ENCODE peak calls at places on chromosomes 5 and 9, in six cellular contexts. C is ovary, V is thoracic aorta, E is Peyer's patch, S is AG04450, L is foreskin fibroblast. O is an unnamed sample.

GRCh38 chr5:867300-867699 is 16.5 kb upstream of the ZDHHC11 start:
- DNase-seq in C (no peak), V (no peak), E (no peak), S (no peak), L (no peak), O (no peak)

GRCh38 chr5:137761020-137761516 is 6.9 kb upstream of the HNRNPA0 start:
- DNase-seq in C (no peak), V (no peak), E (no peak), S (no peak), L (peak), O (no peak)

GRCh38 chr5:55634204-55634785 is 77.8 kb downstream of the SLC38A9 start:
- DNase-seq in C (peak), V (no peak), E (no peak), S (no peak), L (peak), O (peak)

GRCh38 chr5:173923236-173924104 is 35.3 kb downstream of the CPEB4 start:
- DNase-seq in C (no peak), V (no peak), E (no peak), S (no peak), L (no peak), O (peak)

GRCh38 chr5:88518131-88519016 is 249.7 kb upstream of the TMEM161B start:
- DNase-seq in C (no peak), V (no peak), E (no peak), S (no peak), L (no peak), O (no peak)

GRCh38 chr5:59346514-59346913 is 547.0 kb downstream of the PDE4D start:
- DNase-seq in C (no peak), V (no peak), E (no peak), S (no peak), L (no peak), O (no peak)

GRCh38 chr5:179825655-179826182 is 5.0 kb downstream of the SQSTM1 start:
- DNase-seq in C (no peak), V (no peak), E (no peak), S (no peak), L (peak), O (no peak)

GRCh38 chr9:11722957-11723356 is 970.2 kb upstream of the TYRP1 start:
- DNase-seq in C (no peak), V (no peak), E (no peak), S (no peak), L (no peak), O (no peak)

DNA sequence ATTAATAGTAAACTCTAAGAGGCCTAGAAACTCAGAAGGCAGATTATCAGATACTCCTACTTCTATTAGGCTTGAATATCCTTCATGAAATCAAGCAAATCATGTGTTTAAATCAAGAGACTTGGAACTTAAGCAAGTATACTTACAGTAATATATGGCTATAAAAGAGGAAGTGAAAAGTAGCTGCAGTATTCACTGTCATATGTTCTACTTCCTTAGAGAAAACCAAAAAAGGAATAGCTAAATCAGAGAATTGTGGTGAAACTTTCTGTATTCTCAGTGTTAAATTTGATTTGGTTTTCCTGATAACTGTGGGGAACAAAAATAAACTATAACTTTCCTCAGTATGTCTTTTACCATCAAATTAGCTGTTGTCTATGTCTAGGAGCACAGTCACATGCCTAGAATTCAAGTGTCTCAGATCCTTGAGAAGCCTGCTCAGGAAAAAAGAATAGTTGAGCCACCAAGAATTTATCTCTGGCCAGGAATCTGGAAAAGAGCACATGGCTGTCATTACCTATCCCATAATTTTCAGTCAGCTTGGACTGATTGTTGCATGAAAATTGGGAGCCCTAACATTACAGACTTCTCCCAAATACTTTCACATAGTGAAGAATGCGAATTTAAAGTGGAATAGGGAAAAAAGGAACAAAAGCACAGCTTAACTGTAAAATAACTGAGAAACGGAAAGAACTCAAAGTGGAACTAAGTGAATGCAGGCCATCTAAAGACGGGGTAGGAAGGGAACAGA is 1.7 kb downstream of the FKBP15 start:
- DNase-seq in C (no peak), V (no peak), E (no peak), S (no peak), L (no peak), O (no peak)
- H3K4me3 ChIP-seq in C (no peak), V (peak), E (no peak), S (peak), L (peak), O (peak)

GRCh38 chr9:34568783-34569182 is 20.7 kb downstream of the CNTFR start:
- DNase-seq in C (no peak), V (no peak), E (no peak), S (no peak), L (no peak), O (no peak)
- TF ChIP-seq CTCF in C (no peak), V (no peak), E (no peak), S (no peak), L (no peak), O (no peak)

DNA sequence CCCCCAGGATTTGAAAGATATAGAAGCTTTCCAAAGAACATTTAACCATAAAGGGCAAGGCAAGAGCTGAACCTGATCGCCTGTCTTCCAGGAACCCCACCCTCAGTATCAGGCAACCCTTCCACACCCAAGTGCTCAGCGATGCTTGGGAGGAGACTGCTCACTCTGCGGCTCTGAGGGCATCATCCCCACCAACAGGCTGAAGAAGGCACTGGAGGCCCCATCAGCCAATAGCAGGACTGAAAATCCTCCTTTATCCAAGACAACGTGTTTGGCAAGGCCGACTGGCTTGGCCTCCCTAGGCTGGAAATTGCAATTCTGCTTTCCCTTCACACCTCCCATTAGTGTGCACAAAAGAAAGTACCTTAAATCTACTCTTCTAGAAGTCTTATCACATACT is 1.4 kb upstream of the PPP2CA start:
- DNase-seq in C (peak), V (no peak), E (no peak), S (no peak), L (peak), O (no peak)
- H3K4me3 ChIP-seq in C (no peak), V (peak), E (no peak), S (peak), L (peak), O (no peak)

GRCh38 chr5:148120317-148120716 is 48.0 kb upstream of the SPINK14 start:
- DNase-seq in C (no peak), V (no peak), E (no peak), S (no peak), L (no peak), O (no peak)

GRCh38 chr5:148125641-148126040 is 42.7 kb upstream of the SPINK14 start:
- DNase-seq in C (no peak), V (no peak), E (no peak), S (no peak), L (no peak), O (no peak)
- TF ChIP-seq CTCF in C (no peak), V (no peak), E (no peak), S (peak), L (no peak), O (no peak)

GRCh38 chr9:123814526-123814925 is 115.4 kb downstream of the DENND1A start:
- DNase-seq in C (no peak), V (no peak), E (no peak), S (no peak), L (no peak), O (no peak)

GRCh38 chr9:123807241-123807640 is 122.7 kb downstream of the DENND1A start:
- DNase-seq in C (no peak), V (no peak), E (no peak), S (no peak), L (no peak), O (no peak)

GRCh38 chr9:123816817-123817472 is 113.0 kb downstream of the DENND1A start:
- DNase-seq in C (no peak), V (no peak), E (no peak), S (no peak), L (no peak), O (no peak)

DNA sequence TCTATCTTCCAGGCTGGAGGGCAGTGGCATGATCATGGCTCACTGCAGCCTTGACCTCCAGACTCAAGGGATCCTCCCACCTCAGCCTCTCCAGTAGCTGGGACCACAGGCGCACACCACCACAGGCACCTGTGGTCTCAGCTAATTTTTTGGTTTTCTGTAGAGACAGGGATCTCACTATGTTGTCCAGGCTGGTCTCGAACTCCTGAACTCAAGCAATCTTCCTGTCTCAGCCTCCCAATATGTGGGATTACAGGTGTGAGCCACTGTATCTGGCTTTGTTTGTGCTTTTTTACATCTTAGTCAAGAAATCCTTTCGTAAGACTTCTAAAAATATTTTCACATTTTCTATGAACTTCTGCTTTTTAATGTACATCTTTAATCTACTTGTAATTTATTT is 116.9 kb downstream of the DENND1A start:
- DNase-seq in C (no peak), V (no peak), E (no peak), S (no peak), L (no peak), O (no peak)
- H3K4me3 ChIP-seq in C (no peak), V (no peak), E (no peak), S (no peak), L (no peak), O (no peak)

O was measured in AG04449.